ENCODE peak calls at places on chromosomes 5 and 9, in six cellular contexts. One of them, this sample, is unnamed.
A peak's percentile ranks its signal among the peaks of the same experiment; 100 is the strongest.

GRCh38 chr5:50476549-50476948 is 35.5 kb upstream of the EMB start:
- DNase-seq in lower lobe of right lung: no peak
- DNase-seq in sigmoid colon: no peak
- DNase-seq in Peyer's patch: no peak
- DNase-seq in fibroblast of lung: no peak
- DNase-seq in BE2C: no peak
- DNase-seq in this sample: no peak

GRCh38 chr5:34580983-34581382 is 75.1 kb upstream of the RAI14 start:
- DNase-seq in lower lobe of right lung: no peak
- DNase-seq in sigmoid colon: no peak
- DNase-seq in Peyer's patch: no peak
- DNase-seq in fibroblast of lung: peak; percentile 46
- DNase-seq in BE2C: no peak
- DNase-seq in this sample: no peak

GRCh38 chr9:75104607-75105006 is 16.3 kb downstream of the OSTF1 start:
- DNase-seq in lower lobe of right lung: no peak
- DNase-seq in sigmoid colon: no peak
- DNase-seq in Peyer's patch: no peak
- DNase-seq in fibroblast of lung: no peak
- DNase-seq in BE2C: no peak
- DNase-seq in this sample: no peak

GRCh38 chr9:37559125-37559524 is 17.1 kb downstream of the FBXO10 start:
- DNase-seq in lower lobe of right lung: no peak
- DNase-seq in sigmoid colon: no peak
- DNase-seq in Peyer's patch: no peak
- DNase-seq in fibroblast of lung: no peak
- DNase-seq in BE2C: no peak
- DNase-seq in this sample: no peak

GRCh38 chr5:28448791-28449190 is 1410.4 kb upstream of the CDH9 start:
- DNase-seq in lower lobe of right lung: no peak
- DNase-seq in sigmoid colon: no peak
- DNase-seq in Peyer's patch: no peak
- DNase-seq in fibroblast of lung: no peak
- DNase-seq in BE2C: no peak
- DNase-seq in this sample: no peak

GRCh38 chr9:122227576-122227903 is 1.2 kb downstream of the LHX6 start:
- DNase-seq in lower lobe of right lung: no peak
- DNase-seq in sigmoid colon: no peak
- DNase-seq in Peyer's patch: no peak
- DNase-seq in fibroblast of lung: no peak
- DNase-seq in BE2C: no peak
- DNase-seq in this sample: no peak

GRCh38 chr9:5447337-5447736 is 3.0 kb upstream of the CD274 start:
- DNase-seq in lower lobe of right lung: no peak
- DNase-seq in sigmoid colon: no peak
- DNase-seq in Peyer's patch: no peak
- DNase-seq in fibroblast of lung: no peak
- DNase-seq in BE2C: no peak
- DNase-seq in this sample: no peak

GRCh38 chr5:159240301-159240870 is 22.7 kb upstream of the UBLCP1 start:
- DNase-seq in lower lobe of right lung: no peak
- DNase-seq in sigmoid colon: no peak
- DNase-seq in Peyer's patch: no peak
- DNase-seq in fibroblast of lung: peak; percentile 76
- DNase-seq in BE2C: no peak
- DNase-seq in this sample: no peak

GRCh38 chr9:34686732-34687131 is 4.3 kb downstream of the CCL19 start:
- DNase-seq in lower lobe of right lung: no peak
- DNase-seq in sigmoid colon: peak; percentile 18
- DNase-seq in Peyer's patch: no peak
- DNase-seq in fibroblast of lung: no peak
- DNase-seq in BE2C: no peak
- DNase-seq in this sample: no peak

GRCh38 chr9:91474656-91475055 is 51.0 kb upstream of the NFIL3 start:
- DNase-seq in lower lobe of right lung: no peak
- DNase-seq in sigmoid colon: no peak
- DNase-seq in Peyer's patch: no peak
- DNase-seq in fibroblast of lung: peak; percentile 46
- DNase-seq in BE2C: no peak
- DNase-seq in this sample: no peak

GRCh38 chr5:140259509-140259908 is 43.4 kb downstream of the PFDN1 start:
- DNase-seq in lower lobe of right lung: no peak
- DNase-seq in sigmoid colon: no peak
- DNase-seq in Peyer's patch: no peak
- DNase-seq in fibroblast of lung: no peak
- DNase-seq in BE2C: no peak
- DNase-seq in this sample: no peak

GRCh38 chr5:138230981-138231589 is 18.0 kb upstream of the CDC23 start:
- DNase-seq in lower lobe of right lung: no peak
- DNase-seq in sigmoid colon: no peak
- DNase-seq in Peyer's patch: no peak
- DNase-seq in fibroblast of lung: peak; percentile 76
- DNase-seq in BE2C: peak; percentile 27
- DNase-seq in this sample: peak; percentile 66

DNA sequence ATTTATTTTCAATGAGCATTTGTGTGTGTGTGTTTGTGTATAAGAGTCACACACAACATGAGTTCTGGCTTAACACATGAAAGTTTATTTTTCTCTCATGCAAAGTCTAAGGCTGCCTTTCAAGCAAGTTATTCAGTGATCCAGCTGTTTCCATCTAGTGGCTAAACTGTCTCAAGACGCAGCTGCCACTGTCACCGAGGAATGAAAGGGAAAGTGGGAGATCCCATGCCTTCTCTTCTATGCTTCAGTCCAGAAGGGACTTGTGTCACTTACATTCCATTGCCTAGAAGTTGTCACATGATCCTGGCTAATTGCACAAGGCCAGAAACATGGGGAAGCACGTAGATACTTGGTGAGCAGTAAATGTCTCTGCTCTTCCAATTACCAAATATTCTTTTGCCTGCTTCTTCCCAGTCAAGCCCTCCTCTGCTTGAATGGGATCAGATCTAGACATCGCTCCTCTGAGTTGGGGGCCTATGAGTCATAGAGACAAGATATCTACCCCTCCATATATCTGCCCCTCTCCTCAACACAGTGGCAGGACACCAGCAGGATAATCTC is 30.4 kb upstream of the SLIT3 start:
- DNase-seq in lower lobe of right lung: no peak
- DNase-seq in sigmoid colon: no peak
- DNase-seq in Peyer's patch: no peak
- DNase-seq in fibroblast of lung: no peak
- DNase-seq in BE2C: no peak
- DNase-seq in this sample: no peak
- TF ChIP-seq CTCF in lower lobe of right lung: no peak
- TF ChIP-seq CTCF in sigmoid colon: no peak
- TF ChIP-seq CTCF in Peyer's patch: no peak
- TF ChIP-seq CTCF in fibroblast of lung: no peak
- TF ChIP-seq CTCF in BE2C: no peak
- TF ChIP-seq CTCF in this sample: no peak

DNA sequence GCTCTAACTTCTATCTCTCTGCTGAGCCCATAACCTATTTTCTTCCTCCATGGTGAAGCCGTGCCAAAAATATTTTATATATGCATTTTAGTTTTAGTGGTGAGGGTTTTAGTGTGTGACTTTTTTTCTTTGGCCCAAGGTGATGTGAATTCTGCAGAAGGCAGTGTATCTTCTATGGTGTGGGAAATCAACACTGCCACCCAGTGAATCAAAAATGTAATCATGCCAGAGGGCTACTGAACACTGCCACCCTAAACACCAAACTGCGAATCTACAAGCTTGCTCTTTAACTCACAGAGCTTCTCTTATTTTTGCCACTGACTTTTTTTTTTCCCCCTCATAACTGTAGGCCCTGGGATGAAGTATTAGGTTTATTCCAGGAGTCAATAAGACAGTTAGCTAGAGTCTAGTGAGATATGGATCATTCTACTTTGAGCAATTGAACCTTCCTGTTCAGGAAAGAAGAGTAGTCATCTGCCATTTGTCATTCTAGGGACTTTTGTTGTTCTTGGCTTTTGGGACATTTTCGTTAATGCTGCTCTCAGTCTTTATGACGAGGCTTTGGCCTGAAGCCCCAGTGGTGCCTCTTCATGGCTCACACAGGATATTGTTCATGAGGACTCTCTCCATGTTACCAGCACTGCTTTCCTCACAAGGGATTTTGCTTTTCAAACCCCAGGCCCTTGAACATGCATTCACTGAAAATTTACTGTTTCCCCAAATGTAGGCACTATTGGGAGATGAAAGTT is 53.1 kb downstream of the C7 start:
- DNase-seq in lower lobe of right lung: no peak
- DNase-seq in sigmoid colon: no peak
- DNase-seq in Peyer's patch: no peak
- DNase-seq in fibroblast of lung: no peak
- DNase-seq in BE2C: no peak
- DNase-seq in this sample: no peak
- TF ChIP-seq CTCF in lower lobe of right lung: no peak
- TF ChIP-seq CTCF in sigmoid colon: no peak
- TF ChIP-seq CTCF in Peyer's patch: no peak
- TF ChIP-seq CTCF in fibroblast of lung: no peak
- TF ChIP-seq CTCF in BE2C: peak; percentile 23
- TF ChIP-seq CTCF in this sample: no peak

DNA sequence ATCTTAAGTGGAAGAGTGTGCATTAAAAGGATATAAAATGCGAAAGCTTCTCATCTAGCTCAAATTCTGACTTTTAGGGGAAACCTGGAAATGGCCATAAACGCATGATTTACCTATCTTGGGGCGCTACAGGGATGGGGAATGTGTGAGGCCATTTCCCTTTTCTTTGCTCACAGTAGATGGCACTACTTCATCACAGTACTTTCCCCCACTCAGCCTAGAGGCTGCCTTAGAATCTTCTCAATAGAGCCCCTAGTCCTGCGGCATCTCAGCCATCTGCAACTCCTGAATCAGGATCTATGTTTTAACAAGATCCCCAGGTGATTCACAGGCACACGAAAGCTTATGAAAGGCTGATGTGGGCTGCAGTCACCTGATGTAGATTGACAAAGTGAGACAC is 110.8 kb downstream of the LHFPL2 start:
- DNase-seq in lower lobe of right lung: no peak
- DNase-seq in sigmoid colon: peak; percentile 70
- DNase-seq in Peyer's patch: no peak
- DNase-seq in fibroblast of lung: peak; percentile 56
- DNase-seq in BE2C: peak; percentile 48
- DNase-seq in this sample: no peak
- TF ChIP-seq CTCF in lower lobe of right lung: peak; percentile 53
- TF ChIP-seq CTCF in sigmoid colon: peak; percentile 57
- TF ChIP-seq CTCF in Peyer's patch: no peak
- TF ChIP-seq CTCF in fibroblast of lung: peak; percentile 75
- TF ChIP-seq CTCF in BE2C: peak; percentile 83
- TF ChIP-seq CTCF in this sample: no peak

DNA sequence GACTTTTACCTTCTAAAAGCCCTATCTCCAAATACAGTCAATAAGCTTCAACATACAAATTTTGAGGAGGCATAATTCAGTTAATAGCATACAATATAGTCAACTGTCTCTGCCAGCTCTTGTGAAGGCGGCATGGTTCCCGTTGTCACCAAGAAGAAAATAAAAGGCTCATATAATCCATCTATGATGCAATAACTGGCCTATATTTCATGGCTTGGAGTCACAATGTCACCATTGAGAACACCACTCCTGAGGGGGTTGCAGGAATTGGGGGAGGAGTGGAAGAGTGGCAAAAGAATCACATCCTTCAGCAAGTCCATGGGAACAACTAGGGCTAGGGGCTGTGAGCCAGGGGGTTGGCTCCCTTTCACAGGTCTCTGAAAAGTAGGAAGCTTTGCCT is 16.0 kb upstream of the ASTN2 start:
- DNase-seq in lower lobe of right lung: no peak
- DNase-seq in sigmoid colon: no peak
- DNase-seq in Peyer's patch: no peak
- DNase-seq in fibroblast of lung: no peak
- DNase-seq in BE2C: no peak
- DNase-seq in this sample: no peak
- TF ChIP-seq CTCF in lower lobe of right lung: no peak
- TF ChIP-seq CTCF in sigmoid colon: no peak
- TF ChIP-seq CTCF in Peyer's patch: no peak
- TF ChIP-seq CTCF in fibroblast of lung: no peak
- TF ChIP-seq CTCF in BE2C: no peak
- TF ChIP-seq CTCF in this sample: no peak

GRCh38 chr5:136374003-136374402 is 8.7 kb upstream of the TRPC7 start:
- DNase-seq in lower lobe of right lung: no peak
- DNase-seq in sigmoid colon: no peak
- DNase-seq in Peyer's patch: no peak
- DNase-seq in fibroblast of lung: peak; percentile 21
- DNase-seq in BE2C: no peak
- DNase-seq in this sample: no peak
- TF ChIP-seq CTCF in lower lobe of right lung: no peak
- TF ChIP-seq CTCF in sigmoid colon: no peak
- TF ChIP-seq CTCF in Peyer's patch: no peak
- TF ChIP-seq CTCF in fibroblast of lung: no peak
- TF ChIP-seq CTCF in BE2C: peak; percentile 32
- TF ChIP-seq CTCF in this sample: no peak

DNA sequence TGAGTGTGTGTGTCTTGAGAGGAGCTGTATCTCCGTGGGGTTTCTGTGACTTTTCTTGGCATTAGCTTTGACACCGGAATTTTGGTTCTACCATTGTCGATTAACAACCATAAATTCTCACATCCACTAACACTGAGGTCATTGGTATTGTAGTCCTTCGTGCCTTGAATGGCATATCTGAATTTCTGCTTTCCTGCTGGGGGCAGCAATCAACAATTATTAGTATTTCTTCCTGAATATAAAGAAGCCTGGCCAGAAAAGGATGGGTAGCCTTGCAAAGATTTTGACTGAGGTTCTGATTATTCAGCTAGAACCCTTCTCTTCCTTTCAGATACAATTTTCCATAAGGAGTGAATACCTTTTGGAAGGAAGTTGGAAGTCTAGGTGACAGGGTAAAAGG is 33.5 kb upstream of the SHOC1 start:
- DNase-seq in lower lobe of right lung: no peak
- DNase-seq in sigmoid colon: no peak
- DNase-seq in Peyer's patch: no peak
- DNase-seq in fibroblast of lung: peak; percentile 11
- DNase-seq in BE2C: no peak
- DNase-seq in this sample: no peak
- TF ChIP-seq CTCF in lower lobe of right lung: no peak
- TF ChIP-seq CTCF in sigmoid colon: no peak
- TF ChIP-seq CTCF in Peyer's patch: no peak
- TF ChIP-seq CTCF in fibroblast of lung: peak; percentile 12
- TF ChIP-seq CTCF in BE2C: no peak
- TF ChIP-seq CTCF in this sample: no peak

GRCh38 chr5:23506329-23507236 is 826 bp upstream of the PRDM9 start:
- DNase-seq in lower lobe of right lung: no peak
- DNase-seq in sigmoid colon: no peak
- DNase-seq in Peyer's patch: no peak
- DNase-seq in fibroblast of lung: no peak
- DNase-seq in BE2C: no peak
- DNase-seq in this sample: peak; percentile 37
- TF ChIP-seq CTCF in lower lobe of right lung: no peak
- TF ChIP-seq CTCF in sigmoid colon: no peak
- TF ChIP-seq CTCF in Peyer's patch: no peak
- TF ChIP-seq CTCF in fibroblast of lung: peak; percentile 40
- TF ChIP-seq CTCF in BE2C: no peak
- TF ChIP-seq CTCF in this sample: no peak

GRCh38 chr5:23139338-23140171 is 286.4 kb upstream of the CDH12 start:
- DNase-seq in lower lobe of right lung: no peak
- DNase-seq in sigmoid colon: no peak
- DNase-seq in Peyer's patch: no peak
- DNase-seq in fibroblast of lung: no peak
- DNase-seq in BE2C: no peak
- DNase-seq in this sample: no peak
- TF ChIP-seq CTCF in lower lobe of right lung: peak; percentile 23
- TF ChIP-seq CTCF in sigmoid colon: no peak
- TF ChIP-seq CTCF in Peyer's patch: no peak
- TF ChIP-seq CTCF in fibroblast of lung: peak; percentile 66
- TF ChIP-seq CTCF in BE2C: peak; percentile 65
- TF ChIP-seq CTCF in this sample: peak; percentile 64